ENCODE peak calls at places on chromosomes 6 and 20, in seven cellular contexts. J, C, H, A, V, W and U are unnamed samples.
A peak's percentile ranks its signal among the peaks of the same experiment; 100 is the strongest.

GRCh38 chr20:992801-993535 is 9.1 kb downstream of the RSPO4 start:
- DNase-seq in J (no peak), C (no peak), H (no peak), A (no peak), V (no peak), W (no peak), U (no peak)

GRCh38 chr6:18503588-18504231 is 116.6 kb downstream of the RNF144B start:
- DNase-seq in J (peak; percentile 90), C (peak; percentile 83), H (peak; percentile 80), A (peak; percentile 85), V (peak; percentile 50), W (peak; percentile 86), U (peak; percentile 91)

GRCh38 chr6:44696686-44697085 is 309.2 kb downstream of the CDC5L start:
- DNase-seq in J (no peak), C (no peak), H (no peak), A (no peak), V (no peak), W (no peak), U (no peak)

GRCh38 chr20:57714409-57715267 is 4.8 kb upstream of the PMEPA1 start:
- DNase-seq in J (peak; percentile 86), C (no peak), H (no peak), A (peak; percentile 69), V (no peak), W (peak; percentile 66), U (peak; percentile 59)

GRCh38 chr6:43361269-43361668 is 8.2 kb downstream of the ZNF318 start:
- DNase-seq in J (no peak), C (no peak), H (no peak), A (no peak), V (no peak), W (no peak), U (no peak)

GRCh38 chr6:152503541-152503940 is 133.6 kb downstream of the SYNE1 start:
- DNase-seq in J (peak; percentile 60), C (no peak), H (no peak), A (peak; percentile 26), V (no peak), W (no peak), U (no peak)

GRCh38 chr6:112680076-112680475 is 332.9 kb downstream of the RFPL4B start:
- DNase-seq in J (peak; percentile 8), C (no peak), H (no peak), A (peak; percentile 24), V (no peak), W (no peak), U (no peak)

GRCh38 chr20:34443546-34443945 is 72.7 kb upstream of the DYNLRB1 start:
- DNase-seq in J (no peak), C (no peak), H (no peak), A (no peak), V (no peak), W (no peak), U (no peak)

GRCh38 chr20:4064118-4064962 is 49.0 kb upstream of the RNF24 start:
- DNase-seq in J (peak; percentile 96), C (peak; percentile 20), H (no peak), A (peak; percentile 93), V (peak; percentile 70), W (peak; percentile 97), U (peak; percentile 89)

GRCh38 chr20:47727909-47728361 is 57.3 kb downstream of the SULF2 start:
- DNase-seq in J (no peak), C (no peak), H (no peak), A (no peak), V (no peak), W (no peak), U (no peak)

DNA sequence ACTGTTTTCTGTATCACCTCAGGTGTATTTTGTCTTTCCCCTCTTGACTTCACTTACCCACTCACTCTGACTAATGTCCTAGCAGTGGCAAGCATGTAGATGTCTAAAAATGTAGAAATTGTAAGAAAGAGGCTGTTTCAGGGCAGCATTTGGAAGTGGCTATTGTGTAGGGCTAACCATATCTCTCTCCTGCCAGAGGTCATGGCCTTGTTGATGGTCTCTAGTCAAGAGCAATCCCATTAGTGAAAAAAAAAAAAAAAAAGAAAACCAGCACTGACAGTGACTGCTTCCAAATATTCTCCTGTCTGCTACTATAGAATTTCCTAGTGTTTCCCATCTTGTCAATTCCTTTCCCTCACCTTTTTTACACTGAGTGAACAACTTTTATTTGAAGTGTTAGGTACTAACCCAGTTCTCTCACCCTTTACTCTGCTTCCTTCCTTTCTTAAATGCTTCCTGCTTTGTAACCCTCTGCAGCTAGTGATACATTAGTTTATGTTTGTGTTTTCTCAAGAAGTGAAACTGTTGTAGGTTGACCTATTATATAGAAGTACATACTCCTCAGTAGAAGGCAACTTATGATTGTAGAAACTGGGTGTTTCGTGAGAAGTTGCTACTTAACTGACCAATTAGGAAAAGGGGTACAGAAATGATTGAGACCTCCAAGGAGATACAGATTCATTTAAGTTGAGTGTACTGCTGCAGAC is 174.1 kb upstream of the PTPRK start:
- DNase-seq in J (no peak), C (no peak), H (no peak), A (no peak), V (no peak), W (no peak), U (no peak)
- H3K4me1 ChIP-seq in J (peaks cover 12% of the 10 kb centered on the region), C (no peaks in the 10 kb centered on the region), H (no peaks in the 10 kb centered on the region), A (peaks cover 5% of the 10 kb centered on the region), V (no peaks in the 10 kb centered on the region), W (peaks cover 3% of the 10 kb centered on the region), U (peaks cover 2% of the 10 kb centered on the region)

GRCh38 chr6:166331503-166332133 is 10.7 kb downstream of the SFT2D1 start:
- DNase-seq in J (no peak), C (no peak), H (no peak), A (no peak), V (no peak), W (no peak), U (no peak)

GRCh38 chr6:166334878-166335277 is 7.5 kb downstream of the SFT2D1 start:
- DNase-seq in J (no peak), C (no peak), H (no peak), A (no peak), V (no peak), W (no peak), U (no peak)

GRCh38 chr6:166335378-166336366 is 6.7 kb downstream of the SFT2D1 start:
- DNase-seq in J (no peak), C (no peak), H (no peak), A (no peak), V (no peak), W (no peak), U (no peak)

GRCh38 chr6:166330612-166331011 is 11.7 kb downstream of the SFT2D1 start:
- DNase-seq in J (peak; percentile 71), C (peak; percentile 89), H (peak; percentile 89), A (peak; percentile 23), V (peak; percentile 98), W (peak; percentile 42), U (peak; percentile 4)

GRCh38 chr6:166333172-166333995 is 9.0 kb downstream of the SFT2D1 start:
- DNase-seq in J (no peak), C (no peak), H (no peak), A (no peak), V (no peak), W (no peak), U (no peak)
- H3K9ac ChIP-seq in J (no peak overlapping the region), C (peak overlapping the region; percentile 20), H (no peak overlapping the region), A (no peak overlapping the region), V (peak overlapping the region; percentile 22), W (no peak overlapping the region), U (no peak overlapping the region)

GRCh38 chr20:31237763-31238162 is 19.7 kb upstream of the DEFB115 start:
- DNase-seq in J (no peak), C (no peak), H (no peak), A (no peak), V (no peak), W (no peak), U (no peak)
- H3K9me3 ChIP-seq in J (peaks cover 4% of the 10 kb centered on the region), C (peaks cover 81% of the 10 kb centered on the region), H (peaks cover 100% of the 10 kb centered on the region), A (peaks cover 25% of the 10 kb centered on the region), V (no peaks in the 10 kb centered on the region), W (peaks cover 3% of the 10 kb centered on the region), U (peaks cover 25% of the 10 kb centered on the region)

GRCh38 chr6:11830105-11830504 is 51.5 kb upstream of the ADTRP start:
- DNase-seq in J (no peak), C (no peak), H (no peak), A (no peak), V (no peak), W (no peak), U (no peak)

GRCh38 chr6:11831653-11832052 is 53.0 kb upstream of the ADTRP start:
- DNase-seq in J (no peak), C (no peak), H (no peak), A (no peak), V (no peak), W (no peak), U (no peak)

GRCh38 chr6:11833626-11834592 is 55.3 kb upstream of the ADTRP start:
- DNase-seq in J (no peak), C (no peak), H (no peak), A (no peak), V (peak; percentile 84), W (no peak), U (no peak)

GRCh38 chr6:11828185-11828897 is 49.7 kb upstream of the ADTRP start:
- DNase-seq in J (no peak), C (no peak), H (no peak), A (peak; percentile 11), V (no peak), W (peak; percentile 20), U (no peak)

DNA sequence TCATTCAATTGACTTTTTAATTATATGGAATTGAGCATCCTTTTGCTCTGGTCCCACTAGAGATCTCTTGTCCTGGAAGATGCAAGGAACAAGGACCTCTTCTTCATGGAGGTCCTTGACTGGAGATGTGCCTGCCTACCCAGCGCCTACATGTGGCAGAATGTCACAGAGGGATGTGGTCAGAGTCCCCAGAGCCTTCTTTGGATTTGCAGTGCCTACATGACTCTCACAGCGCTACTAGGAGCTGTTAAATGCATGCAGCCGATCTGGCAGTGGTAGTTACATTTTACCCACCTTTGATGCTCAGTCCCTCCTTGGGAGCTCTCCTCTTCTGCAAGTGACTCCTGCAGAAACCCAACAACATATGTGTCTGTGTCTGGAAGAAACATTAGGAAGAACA is 51.9 kb upstream of the ADTRP start:
- DNase-seq in J (no peak), C (no peak), H (no peak), A (no peak), V (no peak), W (no peak), U (no peak)
- H3K4me1 ChIP-seq in J (no peaks in the 10 kb centered on the region), C (no peaks in the 10 kb centered on the region), H (no peaks in the 10 kb centered on the region), A (no peaks in the 10 kb centered on the region), V (peaks cover 14% of the 10 kb centered on the region), W (no peaks in the 10 kb centered on the region), U (no peaks in the 10 kb centered on the region)

DNA sequence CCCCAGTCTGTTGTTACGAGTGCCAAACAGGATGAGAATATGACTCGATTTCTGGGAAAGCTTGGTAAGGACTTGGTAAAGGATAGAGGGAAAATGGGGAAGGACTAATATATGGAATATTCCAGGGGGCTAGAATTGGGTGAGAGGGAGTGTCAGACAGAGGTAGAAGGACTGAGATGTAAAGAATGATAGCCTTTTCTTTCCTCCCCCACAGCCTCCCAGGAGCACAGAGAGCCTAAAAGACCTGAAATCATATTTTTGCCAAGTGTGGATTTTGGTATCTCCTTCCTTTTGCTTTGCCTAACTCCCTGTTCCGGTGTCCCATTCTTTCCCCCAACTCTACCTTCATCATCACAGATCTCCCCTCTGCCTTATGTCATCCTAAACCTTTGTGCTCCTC is 3.1 kb downstream of the MSH5 start:
- DNase-seq in J (no peak), C (no peak), H (no peak), A (no peak), V (no peak), W (no peak), U (no peak)
- H3K9ac ChIP-seq in J (no peak overlapping the region), C (no peak overlapping the region), H (no peak overlapping the region), A (no peak overlapping the region), V (peak overlapping the region; percentile 26), W (no peak overlapping the region), U (no peak overlapping the region)